ENCODE peak calls at places on chromosomes 11 and 22, in eight cellular contexts. I, E, M, O, F, X, N and H are unnamed samples.

GRCh38 chr11:108324587-108324986 is 101.7 kb downstream of the ATM start:
- DNase-seq in E (no peak), M (no peak), X (no peak), I (no peak), O (peak; percentile 61), N (no peak), F (no peak), H (no peak)

GRCh38 chr11:131897976-131898375 is 527.6 kb downstream of the NTM start:
- DNase-seq in X (no peak), I (no peak), N (no peak), F (no peak), O (no peak), M (no peak), E (no peak), H (no peak)

GRCh38 chr11:3158131-3158591 is 6.9 kb downstream of the OSBPL5 start:
- DNase-seq in F (peak; percentile 18), M (no peak), I (no peak), E (peak; percentile 16), O (no peak), N (no peak), X (no peak), H (no peak)

GRCh38 chr11:69818243-69819108 is 740 bp downstream of the FGF3 start:
- DNase-seq in N (no peak), M (peak; percentile 53), X (no peak), O (no peak), F (no peak), I (no peak), E (no peak), H (no peak)

GRCh38 chr11:46348986-46349401 is 1.7 kb downstream of the DGKZ start:
- DNase-seq in E (no peak), X (no peak), M (no peak), I (no peak), N (no peak), F (no peak), O (no peak), H (no peak)

GRCh38 chr11:119481667-119482400 is 58.9 kb upstream of the THY1 start:
- DNase-seq in O (no peak), I (no peak), E (no peak), M (peak; percentile 29), F (peak; percentile 49), N (no peak), X (peak; percentile 64), H (peak; percentile 73)

GRCh38 chr11:58058276-58059010 is 27.7 kb downstream of the OR6Q1 start:
- DNase-seq in O (peak; percentile 45), I (no peak), E (no peak), M (no peak), F (peak; percentile 27), X (no peak), N (no peak), H (peak; percentile 75)

GRCh38 chr22:20001082-20001638 is 15.5 kb downstream of the ARVCF start:
- DNase-seq in X (no peak), O (no peak), I (no peak), M (no peak), N (no peak), F (peak; percentile 25), E (no peak), H (no peak)

GRCh38 chr11:73629907-73630306 is 16.5 kb upstream of the PLEKHB1 start:
- DNase-seq in I (no peak), X (no peak), F (no peak), N (no peak), M (no peak), E (no peak), O (no peak), H (no peak)

GRCh38 chr11:128694618-128695481 is 978 bp downstream of the FLI1 start:
- DNase-seq in O (no peak), F (peak; percentile 51), E (no peak), X (no peak), M (peak; percentile 52), I (no peak), N (no peak), H (no peak)

GRCh38 chr11:128845334-128845780 is 21.7 kb downstream of the KCNJ1 start:
- DNase-seq in O (no peak), I (no peak), M (no peak), N (no peak), E (no peak), X (no peak), F (no peak), H (no peak)

GRCh38 chr11:17405232-17406005 is 17.0 kb upstream of the KCNJ11 start:
- DNase-seq in X (peak; percentile 96), F (peak; percentile 84), O (no peak), M (peak; percentile 37), E (no peak), N (peak; percentile 58), I (peak; percentile 47), H (no peak)

GRCh38 chr11:8765294-8765693 is 82.7 kb downstream of the RPL27A start:
- DNase-seq in N (no peak), F (no peak), E (no peak), I (no peak), O (peak; percentile 62), M (no peak), X (no peak), H (no peak)

GRCh38 chr22:47210112-47210657 is 447.7 kb downstream of the TBC1D22A start:
- DNase-seq in I (no peak), M (no peak), O (no peak), F (no peak), E (no peak), N (no peak), X (peak; percentile 27), H (peak; percentile 70)

GRCh38 chr22:40218152-40218551 is 40.4 kb downstream of the TNRC6B start:
- DNase-seq in M (no peak), I (no peak), E (no peak), N (no peak), X (no peak), O (no peak), F (no peak), H (no peak)

GRCh38 chr11:113587318-113587739 is 112.1 kb upstream of the DRD2 start:
- DNase-seq in E (no peak), O (peak; percentile 34), F (no peak), M (no peak), N (no peak), I (no peak), X (no peak), H (no peak)
- TF ChIP-seq CTCF in E (no peak), O (no peak), F (no peak), M (no peak), N (no peak), I (no peak), X (no peak), H (no peak)

DNA sequence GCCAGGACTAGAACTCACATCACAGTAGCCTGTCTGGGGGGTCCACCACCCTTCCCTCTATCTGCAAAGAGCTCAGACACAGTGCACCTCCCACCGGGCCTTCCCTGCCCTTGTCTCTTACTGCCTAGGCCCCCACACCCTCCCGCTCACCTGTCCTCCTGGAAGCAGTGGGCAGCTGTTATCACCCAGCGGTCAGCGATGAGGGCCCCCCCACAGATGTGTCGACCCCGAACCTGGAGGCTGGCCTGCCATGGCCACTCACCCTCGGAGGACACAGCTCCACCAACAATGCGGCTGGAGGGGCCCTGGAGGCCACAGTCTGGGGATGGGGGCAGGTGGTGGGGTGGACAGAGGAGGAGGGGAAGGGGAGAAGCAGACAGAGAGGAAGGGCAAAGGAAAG is 18.8 kb downstream of the KCTD17 start:
- DNase-seq in O (no peak), I (no peak), F (no peak), M (no peak), N (no peak), X (no peak), E (no peak), H (no peak)
- TF ChIP-seq CTCF in O (no peak), I (no peak), F (no peak), M (no peak), N (no peak), X (no peak), E (no peak), H (no peak)

GRCh38 chr11:109892321-109892794 is 200.8 kb upstream of the ZC3H12C start:
- DNase-seq in F (no peak), O (peak; percentile 8), X (no peak), E (no peak), M (no peak), N (no peak), I (no peak), H (no peak)
- TF ChIP-seq CTCF in F (no peak), O (no peak), X (no peak), E (no peak), M (no peak), N (no peak), I (no peak), H (no peak)

GRCh38 chr11:122655527-122656072 is at the start of gene UBASH3B:
- DNase-seq in E (peak; percentile 48), X (peak; percentile 87), M (peak; percentile 78), I (peak; percentile 63), F (peak; percentile 84), O (peak; percentile 88), N (peak; percentile 51), H (no peak)

GRCh38 chr11:122653911-122654310 is 1.6 kb upstream of the UBASH3B start:
- DNase-seq in E (no peak), F (no peak), X (no peak), I (no peak), N (no peak), O (peak; percentile 32), M (no peak), H (no peak)

GRCh38 chr11:122656073-122656630 is 630 bp downstream of the UBASH3B start:
- DNase-seq in F (peak; percentile 59), N (no peak), M (peak; percentile 75), O (peak; percentile 44), X (peak; percentile 53), I (peak; percentile 56), E (peak; percentile 59), H (peak; percentile 91)

GRCh38 chr11:122659676-122660571 is 4.4 kb downstream of the UBASH3B start:
- DNase-seq in O (no peak), M (no peak), X (no peak), E (no peak), F (no peak), N (no peak), I (no peak), H (no peak)

GRCh38 chr11:122656631-122657101 is 1.1 kb downstream of the UBASH3B start:
- DNase-seq in X (peak; percentile 58), I (no peak), N (no peak), E (no peak), F (peak; percentile 48), O (peak; percentile 33), M (peak; percentile 42), H (no peak)
- TF ChIP-seq CTCF in X (no peak), I (no peak), N (no peak), E (no peak), F (no peak), O (peak; percentile 9), M (no peak), H (no peak)